ENCODE peak calls at places on chromosomes 16 and 17, in nine cellular contexts. X is COR-L47, V is NCI-H69, Z is C1 segment of cervical spinal cord, Q is fibroblast of the conjunctiva, N is substantia nigra, M is Kasumi-1, T is mesendoderm, J is iPS-NIHi11. P is an unnamed sample.

GRCh38 chr17:30970757-30971567 is at the start of gene RNF135:
- DNase-seq in X (peak; percentile 53), V (peak; percentile 79), Z (peak; percentile 67), Q (peak; percentile 77), N (peak; percentile 46), M (peak; percentile 90), T (peak; percentile 96), J (peak; percentile 93), P (peak; percentile 64)

GRCh38 chr17:35743911-35744328 is 9.1 kb downstream of the GAS2L2 start:
- DNase-seq in X (no peak), V (no peak), Z (peak; percentile 11), Q (peak; percentile 13), N (no peak), M (peak; percentile 79), T (peak; percentile 68), J (peak; percentile 80), P (no peak)

GRCh38 chr17:28646039-28646754 is 1.2 kb upstream of the BLTP2 start:
- DNase-seq in X (no peak), V (no peak), Z (no peak), Q (no peak), N (no peak), M (no peak), T (no peak), J (no peak), P (no peak)

GRCh38 chr17:2123467-2124251 is 68.8 kb downstream of the HIC1 start:
- DNase-seq in X (no peak), V (peak; percentile 34), Z (no peak), Q (no peak), N (no peak), M (peak; percentile 19), T (peak; percentile 15), J (no peak), P (no peak)

GRCh38 chr17:72710185-72710584 is 382.3 kb downstream of the SLC39A11 start:
- DNase-seq in X (no peak), V (no peak), Z (no peak), Q (no peak), N (no peak), M (no peak), T (no peak), J (no peak), P (no peak)

GRCh38 chr17:43579570-43580140 is 33.5 kb upstream of the ETV4 start:
- DNase-seq in X (no peak), V (no peak), Z (no peak), Q (no peak), N (no peak), M (no peak), T (no peak), J (no peak), P (no peak)

GRCh38 chr16:81652798-81653505 is 126.1 kb upstream of the PLCG2 start:
- DNase-seq in X (peak; percentile 95), V (peak; percentile 96), Z (no peak), Q (no peak), N (no peak), M (no peak), T (no peak), J (no peak), P (no peak)

GRCh38 chr16:14113344-14113743 is 42.2 kb downstream of the MRTFB start:
- DNase-seq in X (no peak), V (no peak), Z (no peak), Q (no peak), N (no peak), M (no peak), T (no peak), J (no peak), P (no peak)

GRCh38 chr16:65746941-65747340 is 619.5 kb upstream of the CDH5 start:
- DNase-seq in X (no peak), V (no peak), Z (no peak), Q (no peak), N (no peak), M (no peak), T (no peak), J (no peak), P (no peak)

GRCh38 chr17:1143573-1143972 is 36.2 kb downstream of the ABR start:
- DNase-seq in X (peak; percentile 7), V (peak; percentile 46), Z (no peak), Q (no peak), N (no peak), M (no peak), T (peak; percentile 89), J (peak; percentile 72), P (no peak)

GRCh38 chr16:66324785-66325184 is 41.7 kb upstream of the CDH5 start:
- DNase-seq in X (peak; percentile 26), V (peak; percentile 74), Z (peak; percentile 50), Q (no peak), N (peak; percentile 73), M (peak; percentile 9), T (peak; percentile 80), J (peak; percentile 78), P (no peak)

GRCh38 chr17:77429985-77430752 is 289.4 kb downstream of the SEC14L1 start:
- DNase-seq in X (peak; percentile 45), V (peak; percentile 69), Z (peak; percentile 80), Q (peak; percentile 94), N (peak; percentile 83), M (peak; percentile 68), T (peak; percentile 99), J (peak; percentile 86), P (peak; percentile 68)

GRCh38 chr16:88521674-88522073 is 48.5 kb upstream of the ZC3H18 start:
- DNase-seq in X (no peak), V (no peak), Z (no peak), Q (no peak), N (no peak), M (no peak), T (no peak), J (no peak), P (no peak)

GRCh38 chr17:36727577-36727976 is 126.2 kb downstream of the MRM1 start:
- DNase-seq in X (no peak), V (no peak), Z (no peak), Q (no peak), N (no peak), M (no peak), T (peak; percentile 83), J (no peak), P (no peak)

GRCh38 chr16:17940584-17940983 is 396.0 kb downstream of the NPIPA8 start:
- DNase-seq in X (no peak), V (no peak), Z (no peak), Q (no peak), N (no peak), M (no peak), T (no peak), J (no peak), P (no peak)

GRCh38 chr17:81829858-81830257 is 3.2 kb downstream of the MCRIP1 start:
- DNase-seq in X (no peak), V (no peak), Z (no peak), Q (no peak), N (no peak), M (no peak), T (no peak), J (no peak), P (no peak)

GRCh38 chr17:76772842-76773521 is 35.1 kb downstream of the MFSD11 start:
- DNase-seq in X (no peak), V (peak; percentile 30), Z (no peak), Q (peak; percentile 77), N (no peak), M (peak; percentile 71), T (peak; percentile 29), J (peak; percentile 19), P (peak; percentile 16)

GRCh38 chr16:24993722-24994686 is 21.2 kb downstream of the ARHGAP17 start:
- DNase-seq in X (no peak), V (no peak), Z (no peak), Q (peak; percentile 56), N (no peak), M (no peak), T (peak; percentile 24), J (no peak), P (no peak)